ENCODE peak calls at places on chromosome 7, in eight cellular contexts. One of them, this sample, is unnamed.

GRCh38 chr7:727806-728460 is 852 bp upstream of the PRKAR1B start:
- DNase-seq in left ventricle myocardium inferior: no peak
- DNase-seq in brain microvascular endothelial cell: no peak
- DNase-seq in transverse colon: no peak
- DNase-seq in WERI-Rb-1: no peak
- DNase-seq in prostate gland: no peak
- DNase-seq in A549: no peak
- DNase-seq in fibroblast of pulmonary artery: peak
- DNase-seq in this sample: peak

GRCh38 chr7:148856891-148857290 is 27.2 kb downstream of the EZH2 start:
- DNase-seq in brain microvascular endothelial cell: peak
- DNase-seq in left ventricle myocardium inferior: no peak
- DNase-seq in A549: no peak
- DNase-seq in prostate gland: no peak
- DNase-seq in fibroblast of pulmonary artery: peak
- DNase-seq in transverse colon: no peak
- DNase-seq in WERI-Rb-1: no peak
- DNase-seq in this sample: no peak

GRCh38 chr7:56483153-56483552 is 366.9 kb upstream of the NUPR2 start:
- DNase-seq in transverse colon: no peak
- DNase-seq in WERI-Rb-1: no peak
- DNase-seq in A549: no peak
- DNase-seq in left ventricle myocardium inferior: no peak
- DNase-seq in brain microvascular endothelial cell: no peak
- DNase-seq in prostate gland: no peak
- DNase-seq in fibroblast of pulmonary artery: no peak
- DNase-seq in this sample: no peak

GRCh38 chr7:105853931-105854419 is 22.4 kb downstream of the ATXN7L1 start:
- DNase-seq in WERI-Rb-1: no peak
- DNase-seq in fibroblast of pulmonary artery: peak
- DNase-seq in A549: no peak
- DNase-seq in prostate gland: no peak
- DNase-seq in brain microvascular endothelial cell: no peak
- DNase-seq in left ventricle myocardium inferior: no peak
- DNase-seq in transverse colon: no peak
- DNase-seq in this sample: no peak

GRCh38 chr7:113113912-113114311 is 4.4 kb downstream of the SMIM30 start:
- DNase-seq in left ventricle myocardium inferior: no peak
- DNase-seq in brain microvascular endothelial cell: no peak
- DNase-seq in A549: no peak
- DNase-seq in prostate gland: no peak
- DNase-seq in transverse colon: no peak
- DNase-seq in WERI-Rb-1: peak
- DNase-seq in fibroblast of pulmonary artery: peak
- DNase-seq in this sample: no peak

GRCh38 chr7:30995541-30995940 is 31.8 kb downstream of the GHRHR start:
- DNase-seq in transverse colon: no peak
- DNase-seq in A549: no peak
- DNase-seq in brain microvascular endothelial cell: no peak
- DNase-seq in fibroblast of pulmonary artery: no peak
- DNase-seq in WERI-Rb-1: no peak
- DNase-seq in prostate gland: no peak
- DNase-seq in left ventricle myocardium inferior: no peak
- DNase-seq in this sample: no peak

GRCh38 chr7:51138121-51139085 is 178.2 kb downstream of the COBL start:
- DNase-seq in A549: no peak
- DNase-seq in left ventricle myocardium inferior: no peak
- DNase-seq in brain microvascular endothelial cell: no peak
- DNase-seq in prostate gland: no peak
- DNase-seq in fibroblast of pulmonary artery: no peak
- DNase-seq in transverse colon: no peak
- DNase-seq in WERI-Rb-1: no peak
- DNase-seq in this sample: no peak

GRCh38 chr7:150453186-150453585 is 2.8 kb downstream of the GIMAP8 start:
- DNase-seq in brain microvascular endothelial cell: no peak
- DNase-seq in transverse colon: no peak
- DNase-seq in prostate gland: no peak
- DNase-seq in WERI-Rb-1: no peak
- DNase-seq in left ventricle myocardium inferior: no peak
- DNase-seq in A549: no peak
- DNase-seq in fibroblast of pulmonary artery: no peak
- DNase-seq in this sample: no peak

GRCh38 chr7:44847509-44847919 is 373 bp downstream of the H2AZ2 start:
- DNase-seq in WERI-Rb-1: peak
- DNase-seq in transverse colon: peak
- DNase-seq in brain microvascular endothelial cell: peak
- DNase-seq in fibroblast of pulmonary artery: peak
- DNase-seq in left ventricle myocardium inferior: peak
- DNase-seq in prostate gland: peak
- DNase-seq in A549: peak
- DNase-seq in this sample: peak

GRCh38 chr7:132321387-132321786 is 254.9 kb downstream of the PLXNA4 start:
- DNase-seq in transverse colon: no peak
- DNase-seq in A549: no peak
- DNase-seq in WERI-Rb-1: peak
- DNase-seq in fibroblast of pulmonary artery: no peak
- DNase-seq in brain microvascular endothelial cell: peak
- DNase-seq in left ventricle myocardium inferior: no peak
- DNase-seq in prostate gland: no peak
- DNase-seq in this sample: no peak

GRCh38 chr7:96093435-96093834 is 228.5 kb downstream of the SLC25A13 start:
- DNase-seq in transverse colon: no peak
- DNase-seq in brain microvascular endothelial cell: peak
- DNase-seq in WERI-Rb-1: no peak
- DNase-seq in prostate gland: no peak
- DNase-seq in A549: no peak
- DNase-seq in left ventricle myocardium inferior: no peak
- DNase-seq in fibroblast of pulmonary artery: peak
- DNase-seq in this sample: no peak

GRCh38 chr7:32616625-32617024 is 121.3 kb downstream of the AVL9 start:
- DNase-seq in brain microvascular endothelial cell: peak
- DNase-seq in A549: peak
- DNase-seq in prostate gland: no peak
- DNase-seq in WERI-Rb-1: no peak
- DNase-seq in fibroblast of pulmonary artery: peak
- DNase-seq in transverse colon: no peak
- DNase-seq in left ventricle myocardium inferior: peak
- DNase-seq in this sample: no peak

GRCh38 chr7:28155019-28155660 is 25.5 kb downstream of the JAZF1 start:
- DNase-seq in fibroblast of pulmonary artery: no peak
- DNase-seq in transverse colon: no peak
- DNase-seq in left ventricle myocardium inferior: no peak
- DNase-seq in WERI-Rb-1: no peak
- DNase-seq in prostate gland: no peak
- DNase-seq in brain microvascular endothelial cell: no peak
- DNase-seq in A549: no peak
- DNase-seq in this sample: no peak

GRCh38 chr7:18495412-18496335 is at the start of gene HDAC9:
- DNase-seq in A549: no peak
- DNase-seq in transverse colon: peak
- DNase-seq in WERI-Rb-1: peak
- DNase-seq in left ventricle myocardium inferior: peak
- DNase-seq in fibroblast of pulmonary artery: peak
- DNase-seq in brain microvascular endothelial cell: peak
- DNase-seq in prostate gland: no peak
- DNase-seq in this sample: no peak

GRCh38 chr7:27917774-27918314 is 177.9 kb downstream of the TAX1BP1 start:
- DNase-seq in A549: no peak
- DNase-seq in prostate gland: no peak
- DNase-seq in fibroblast of pulmonary artery: peak
- DNase-seq in WERI-Rb-1: no peak
- DNase-seq in brain microvascular endothelial cell: peak
- DNase-seq in transverse colon: no peak
- DNase-seq in left ventricle myocardium inferior: no peak
- DNase-seq in this sample: no peak

GRCh38 chr7:74306737-74307469 is 17.7 kb downstream of the CLIP2 start:
- DNase-seq in transverse colon: peak
- DNase-seq in A549: no peak
- DNase-seq in fibroblast of pulmonary artery: peak
- DNase-seq in left ventricle myocardium inferior: peak
- DNase-seq in brain microvascular endothelial cell: peak
- DNase-seq in WERI-Rb-1: no peak
- DNase-seq in prostate gland: peak
- DNase-seq in this sample: peak

GRCh38 chr7:44569958-44570357 is 3.8 kb downstream of the DDX56 start:
- DNase-seq in transverse colon: no peak
- DNase-seq in WERI-Rb-1: no peak
- DNase-seq in left ventricle myocardium inferior: no peak
- DNase-seq in brain microvascular endothelial cell: no peak
- DNase-seq in fibroblast of pulmonary artery: no peak
- DNase-seq in A549: no peak
- DNase-seq in prostate gland: no peak
- DNase-seq in this sample: no peak

GRCh38 chr7:100166317-100166940 is 2.0 kb downstream of the GAL3ST4 start:
- DNase-seq in left ventricle myocardium inferior: no peak
- DNase-seq in brain microvascular endothelial cell: no peak
- DNase-seq in fibroblast of pulmonary artery: no peak
- DNase-seq in transverse colon: no peak
- DNase-seq in WERI-Rb-1: no peak
- DNase-seq in prostate gland: no peak
- DNase-seq in A549: no peak
- DNase-seq in this sample: no peak

GRCh38 chr7:100170111-100170897 is 1.9 kb upstream of the GAL3ST4 start:
- DNase-seq in A549: no peak
- DNase-seq in WERI-Rb-1: no peak
- DNase-seq in left ventricle myocardium inferior: no peak
- DNase-seq in brain microvascular endothelial cell: no peak
- DNase-seq in fibroblast of pulmonary artery: no peak
- DNase-seq in prostate gland: no peak
- DNase-seq in transverse colon: no peak
- DNase-seq in this sample: no peak

GRCh38 chr7:100169147-100169850 is 882 bp upstream of the GAL3ST4 start:
- DNase-seq in brain microvascular endothelial cell: no peak
- DNase-seq in A549: no peak
- DNase-seq in transverse colon: no peak
- DNase-seq in prostate gland: no peak
- DNase-seq in left ventricle myocardium inferior: no peak
- DNase-seq in WERI-Rb-1: no peak
- DNase-seq in fibroblast of pulmonary artery: no peak
- DNase-seq in this sample: no peak

GRCh38 chr7:100166966-100167911 is 1.2 kb downstream of the GAL3ST4 start:
- DNase-seq in left ventricle myocardium inferior: no peak
- DNase-seq in transverse colon: no peak
- DNase-seq in fibroblast of pulmonary artery: no peak
- DNase-seq in A549: no peak
- DNase-seq in prostate gland: no peak
- DNase-seq in WERI-Rb-1: no peak
- DNase-seq in brain microvascular endothelial cell: no peak
- DNase-seq in this sample: peak

DNA sequence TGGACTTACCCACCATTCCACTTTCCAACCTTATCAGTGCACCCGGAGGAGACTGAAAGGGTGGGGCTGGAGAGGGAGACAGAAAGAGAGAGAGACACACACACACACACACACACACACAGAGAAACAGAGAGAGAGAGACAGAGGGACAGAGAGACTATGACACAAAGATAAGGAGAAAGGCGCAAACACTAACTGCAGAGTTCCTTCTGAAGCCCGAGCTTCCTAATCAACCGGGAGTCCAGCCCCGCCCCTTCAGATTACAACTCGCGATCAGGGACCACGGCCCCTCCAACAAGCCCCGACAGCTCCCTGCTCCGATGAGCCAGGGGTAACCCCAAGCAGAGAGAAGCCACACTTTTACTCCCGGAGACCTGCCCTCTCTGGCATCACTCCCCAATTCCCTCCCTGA is 499 bp downstream of the GAL3ST4 start:
- DNase-seq in WERI-Rb-1: no peak
- DNase-seq in left ventricle myocardium inferior: no peak
- DNase-seq in prostate gland: no peak
- DNase-seq in brain microvascular endothelial cell: no peak
- DNase-seq in fibroblast of pulmonary artery: no peak
- DNase-seq in transverse colon: peak
- DNase-seq in A549: no peak
- DNase-seq in this sample: peak
- H3K4me3 ChIP-seq in WERI-Rb-1: peak
- H3K4me3 ChIP-seq in left ventricle myocardium inferior: peak
- H3K4me3 ChIP-seq in prostate gland: peak
- H3K4me3 ChIP-seq in brain microvascular endothelial cell: peak
- H3K4me3 ChIP-seq in fibroblast of pulmonary artery: peak
- H3K4me3 ChIP-seq in transverse colon: peak
- H3K4me3 ChIP-seq in A549: no peak
- H3K4me3 ChIP-seq in this sample: peak

DNA sequence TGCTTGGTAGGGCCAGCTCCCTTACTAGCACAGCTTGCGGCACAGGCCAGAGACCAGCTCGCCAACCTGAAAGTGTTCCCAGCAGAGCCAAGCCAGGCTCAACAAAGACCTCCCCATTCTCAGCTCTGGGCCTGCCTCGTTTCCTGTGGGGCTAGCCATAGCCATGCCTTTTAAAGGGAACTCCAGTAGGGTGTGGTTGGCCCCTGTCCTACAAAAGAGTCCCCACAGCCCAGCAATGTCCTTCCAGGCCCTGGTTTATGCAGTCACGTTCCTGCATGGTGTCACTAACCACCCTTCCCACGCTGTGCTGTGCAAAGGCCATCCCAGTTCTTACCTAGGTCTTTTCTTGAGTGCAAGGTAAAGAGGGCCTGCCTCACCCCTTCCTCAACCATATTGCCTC is 87.8 kb upstream of the LRRC4 start:
- DNase-seq in fibroblast of pulmonary artery: no peak
- DNase-seq in prostate gland: no peak
- DNase-seq in left ventricle myocardium inferior: no peak
- DNase-seq in transverse colon: no peak
- DNase-seq in WERI-Rb-1: no peak
- DNase-seq in brain microvascular endothelial cell: no peak
- DNase-seq in A549: no peak
- DNase-seq in this sample: no peak
- H3K4me3 ChIP-seq in fibroblast of pulmonary artery: no peak
- H3K4me3 ChIP-seq in prostate gland: no peak
- H3K4me3 ChIP-seq in left ventricle myocardium inferior: no peak
- H3K4me3 ChIP-seq in transverse colon: no peak
- H3K4me3 ChIP-seq in WERI-Rb-1: no peak
- H3K4me3 ChIP-seq in brain microvascular endothelial cell: no peak
- H3K4me3 ChIP-seq in A549: no peak
- H3K4me3 ChIP-seq in this sample: no peak

DNA sequence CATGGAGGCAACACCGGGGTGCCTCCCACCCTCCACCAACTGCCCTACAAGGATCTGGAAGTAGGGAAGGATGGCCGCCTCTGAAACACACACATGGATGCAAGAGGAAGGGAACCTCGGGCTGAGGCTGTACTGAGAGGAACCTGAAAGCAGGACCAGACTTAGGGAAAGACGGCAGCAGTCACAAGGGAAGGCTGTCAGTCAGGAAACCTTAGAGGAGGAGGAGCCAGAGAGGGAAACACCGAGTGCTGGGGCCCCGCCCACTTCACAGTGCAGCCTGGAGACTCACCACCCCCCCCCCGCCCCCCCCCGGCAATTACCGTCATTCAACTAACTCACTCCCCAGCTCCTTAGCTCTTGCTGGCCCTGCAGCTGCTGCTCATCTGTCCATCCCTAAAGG is 2.5 kb downstream of the CYREN start:
- DNase-seq in A549: no peak
- DNase-seq in prostate gland: no peak
- DNase-seq in WERI-Rb-1: no peak
- DNase-seq in transverse colon: peak
- DNase-seq in brain microvascular endothelial cell: no peak
- DNase-seq in fibroblast of pulmonary artery: no peak
- DNase-seq in left ventricle myocardium inferior: no peak
- DNase-seq in this sample: no peak
- H3K4me3 ChIP-seq in A549: no peak
- H3K4me3 ChIP-seq in prostate gland: no peak
- H3K4me3 ChIP-seq in WERI-Rb-1: no peak
- H3K4me3 ChIP-seq in transverse colon: no peak
- H3K4me3 ChIP-seq in brain microvascular endothelial cell: no peak
- H3K4me3 ChIP-seq in fibroblast of pulmonary artery: no peak
- H3K4me3 ChIP-seq in left ventricle myocardium inferior: no peak
- H3K4me3 ChIP-seq in this sample: no peak

GRCh38 chr7:7816084-7816483 is 97.7 kb upstream of the RPA3 start:
- DNase-seq in brain microvascular endothelial cell: no peak
- DNase-seq in transverse colon: no peak
- DNase-seq in prostate gland: no peak
- DNase-seq in left ventricle myocardium inferior: no peak
- DNase-seq in A549: no peak
- DNase-seq in WERI-Rb-1: no peak
- DNase-seq in fibroblast of pulmonary artery: no peak
- DNase-seq in this sample: no peak
- H3K4me3 ChIP-seq in brain microvascular endothelial cell: no peak
- H3K4me3 ChIP-seq in transverse colon: no peak
- H3K4me3 ChIP-seq in prostate gland: no peak
- H3K4me3 ChIP-seq in left ventricle myocardium inferior: no peak
- H3K4me3 ChIP-seq in A549: no peak
- H3K4me3 ChIP-seq in WERI-Rb-1: no peak
- H3K4me3 ChIP-seq in fibroblast of pulmonary artery: no peak
- H3K4me3 ChIP-seq in this sample: no peak

This sample was measured in ovary.